ENCODE peak calls at places on chromosomes 3 and 15, in five cellular contexts. One of them, this sample, is unnamed.

GRCh38 chr15:101509279-101509678 is 19.8 kb upstream of the PCSK6 start:
- DNase-seq in DMS53: no peak
- DNase-seq in psoas muscle: no peak
- DNase-seq in amygdala: no peak
- DNase-seq in neuronal stem cell: peak
- DNase-seq in this sample: no peak

GRCh38 chr15:29568840-29569532 is 253.3 kb downstream of the TJP1 start:
- DNase-seq in DMS53: peak
- DNase-seq in psoas muscle: no peak
- DNase-seq in amygdala: no peak
- DNase-seq in neuronal stem cell: no peak
- DNase-seq in this sample: no peak

GRCh38 chr3:4809970-4810369 is 169.3 kb upstream of the BHLHE40 start:
- DNase-seq in DMS53: no peak
- DNase-seq in psoas muscle: no peak
- DNase-seq in amygdala: no peak
- DNase-seq in neuronal stem cell: no peak
- DNase-seq in this sample: no peak

GRCh38 chr15:74193305-74193718 is 9.3 kb downstream of the STRA6 start:
- DNase-seq in DMS53: peak
- DNase-seq in psoas muscle: no peak
- DNase-seq in amygdala: no peak
- DNase-seq in neuronal stem cell: no peak
- DNase-seq in this sample: no peak

GRCh38 chr15:60426870-60427528 is 29.2 kb upstream of the ANXA2 start:
- DNase-seq in DMS53: no peak
- DNase-seq in psoas muscle: no peak
- DNase-seq in amygdala: no peak
- DNase-seq in neuronal stem cell: no peak
- DNase-seq in this sample: no peak

GRCh38 chr15:33679065-33679464 is 289.2 kb upstream of the CHRM5 start:
- DNase-seq in DMS53: no peak
- DNase-seq in psoas muscle: no peak
- DNase-seq in amygdala: no peak
- DNase-seq in neuronal stem cell: no peak
- DNase-seq in this sample: no peak

GRCh38 chr3:54122802-54123537 is 618 bp downstream of the CACNA2D3 start:
- DNase-seq in DMS53: peak
- DNase-seq in psoas muscle: no peak
- DNase-seq in amygdala: no peak
- DNase-seq in neuronal stem cell: no peak
- DNase-seq in this sample: no peak

GRCh38 chr15:31202953-31203352 is 101.4 kb upstream of the TRPM1 start:
- DNase-seq in DMS53: no peak
- DNase-seq in psoas muscle: no peak
- DNase-seq in amygdala: no peak
- DNase-seq in neuronal stem cell: no peak
- DNase-seq in this sample: no peak

GRCh38 chr3:39251576-39251975 is 28.3 kb downstream of the CX3CR1 start:
- DNase-seq in DMS53: no peak
- DNase-seq in psoas muscle: no peak
- DNase-seq in amygdala: no peak
- DNase-seq in neuronal stem cell: no peak
- DNase-seq in this sample: no peak

GRCh38 chr15:91860498-91860897 is 7.0 kb downstream of the SLCO3A1 start:
- DNase-seq in DMS53: no peak
- DNase-seq in psoas muscle: no peak
- DNase-seq in amygdala: no peak
- DNase-seq in neuronal stem cell: no peak
- DNase-seq in this sample: no peak

GRCh38 chr3:183131735-183132134 is 30.8 kb downstream of the LAMP3 start:
- DNase-seq in DMS53: no peak
- DNase-seq in psoas muscle: no peak
- DNase-seq in amygdala: no peak
- DNase-seq in neuronal stem cell: no peak
- DNase-seq in this sample: no peak

GRCh38 chr15:82871577-82872484 is 62.4 kb downstream of the WHAMM start:
- DNase-seq in DMS53: no peak
- DNase-seq in psoas muscle: no peak
- DNase-seq in amygdala: no peak
- DNase-seq in neuronal stem cell: no peak
- DNase-seq in this sample: no peak

GRCh38 chr15:40093224-40093842 is 15.3 kb downstream of the BMF start:
- DNase-seq in DMS53: peak
- DNase-seq in psoas muscle: no peak
- DNase-seq in amygdala: no peak
- DNase-seq in neuronal stem cell: no peak
- DNase-seq in this sample: no peak

GRCh38 chr15:90818251-90819210 is 49.9 kb upstream of the FURIN start:
- DNase-seq in DMS53: peak
- DNase-seq in psoas muscle: no peak
- DNase-seq in amygdala: no peak
- DNase-seq in neuronal stem cell: no peak
- DNase-seq in this sample: peak

GRCh38 chr15:57950381-57950946 is 115.0 kb downstream of the ALDH1A2 start:
- DNase-seq in DMS53: peak
- DNase-seq in psoas muscle: no peak
- DNase-seq in amygdala: no peak
- DNase-seq in neuronal stem cell: no peak
- DNase-seq in this sample: no peak

GRCh38 chr3:183764854-183765731 is 60.3 kb downstream of the MAP6D1 start:
- DNase-seq in DMS53: no peak
- DNase-seq in psoas muscle: no peak
- DNase-seq in amygdala: no peak
- DNase-seq in neuronal stem cell: no peak
- DNase-seq in this sample: no peak

This sample was measured in NCI-H2107.